ENCODE peak calls at places on chromosomes 13 and 19, in four cellular contexts. One of them, this sample, is unnamed. For H3K27me3 and H3K4me1, the result is how much of the 10 kb centered on the place peaks cover.

GRCh38 chr19:55398200-55398947 is 9.2 kb downstream of the UBE2S start:
- DNase-seq in NT2/D1: no peak
- DNase-seq in endothelial cell of umbilical vein: no peak
- DNase-seq in neural progenitor cell: no peak
- DNase-seq in this sample: no peak

GRCh38 chr13:102392810-102393209 is 9.0 kb downstream of the FGF14 start:
- DNase-seq in NT2/D1: no peak
- DNase-seq in endothelial cell of umbilical vein: no peak
- DNase-seq in neural progenitor cell: no peak
- DNase-seq in this sample: no peak

GRCh38 chr19:14091086-14091884 is 734 bp upstream of the SAMD1 start:
- DNase-seq in NT2/D1: no peak
- DNase-seq in endothelial cell of umbilical vein: peak
- DNase-seq in neural progenitor cell: no peak
- DNase-seq in this sample: peak

GRCh38 chr13:43227721-43228120 is 204.3 kb downstream of the DNAJC15 start:
- DNase-seq in NT2/D1: no peak
- DNase-seq in endothelial cell of umbilical vein: peak
- DNase-seq in neural progenitor cell: no peak
- DNase-seq in this sample: peak

GRCh38 chr13:106468948-106469590 is 66.4 kb downstream of the EFNB2 start:
- DNase-seq in NT2/D1: no peak
- DNase-seq in endothelial cell of umbilical vein: no peak
- DNase-seq in neural progenitor cell: no peak
- DNase-seq in this sample: no peak

GRCh38 chr13:63741029-63741813 is 2325.6 kb upstream of the PCDH20 start:
- DNase-seq in NT2/D1: no peak
- DNase-seq in endothelial cell of umbilical vein: no peak
- DNase-seq in neural progenitor cell: no peak
- DNase-seq in this sample: no peak

GRCh38 chr13:44300895-44301638 is 72.6 kb upstream of the SERP2 start:
- DNase-seq in NT2/D1: no peak
- DNase-seq in endothelial cell of umbilical vein: peak
- DNase-seq in neural progenitor cell: no peak
- DNase-seq in this sample: peak

GRCh38 chr19:40466219-40467006 is at the start of gene SPTBN4:
- DNase-seq in NT2/D1: no peak
- DNase-seq in endothelial cell of umbilical vein: no peak
- DNase-seq in neural progenitor cell: peak
- DNase-seq in this sample: no peak

GRCh38 chr19:13091400-13092161 is 11.1 kb downstream of the LYL1 start:
- DNase-seq in NT2/D1: no peak
- DNase-seq in endothelial cell of umbilical vein: peak
- DNase-seq in neural progenitor cell: peak
- DNase-seq in this sample: no peak

GRCh38 chr13:114148521-114148855 is 16.1 kb upstream of the RASA3 start:
- DNase-seq in NT2/D1: no peak
- DNase-seq in endothelial cell of umbilical vein: no peak
- DNase-seq in neural progenitor cell: no peak
- DNase-seq in this sample: no peak

GRCh38 chr19:54937926-54938325 is 9.4 kb downstream of the NLRP7 start:
- DNase-seq in NT2/D1: no peak
- DNase-seq in endothelial cell of umbilical vein: no peak
- DNase-seq in neural progenitor cell: no peak
- DNase-seq in this sample: no peak

GRCh38 chr19:48571378-48572162 is 19.6 kb downstream of the SULT2B1 start:
- DNase-seq in NT2/D1: no peak
- DNase-seq in endothelial cell of umbilical vein: no peak
- DNase-seq in neural progenitor cell: no peak
- DNase-seq in this sample: no peak

GRCh38 chr19:7868671-7869452 is 5.3 kb downstream of the PRR36 start:
- DNase-seq in NT2/D1: peak
- DNase-seq in endothelial cell of umbilical vein: peak
- DNase-seq in neural progenitor cell: peak
- DNase-seq in this sample: peak

GRCh38 chr19:39845621-39846175 is 481 bp downstream of the FBL start:
- DNase-seq in NT2/D1: no peak
- DNase-seq in endothelial cell of umbilical vein: no peak
- DNase-seq in neural progenitor cell: peak
- DNase-seq in this sample: no peak

GRCh38 chr19:4429266-4430200 is 27.1 kb downstream of the CHAF1A start:
- DNase-seq in NT2/D1: no peak
- DNase-seq in endothelial cell of umbilical vein: no peak
- DNase-seq in neural progenitor cell: no peak
- DNase-seq in this sample: no peak

GRCh38 chr19:55688422-55689218 is 13.6 kb downstream of the EPN1 start:
- DNase-seq in NT2/D1: no peak
- DNase-seq in endothelial cell of umbilical vein: no peak
- DNase-seq in neural progenitor cell: no peak
- DNase-seq in this sample: no peak

GRCh38 chr13:46640843-46641242 is 87.9 kb downstream of the LRCH1 start:
- DNase-seq in NT2/D1: no peak
- DNase-seq in endothelial cell of umbilical vein: peak
- DNase-seq in neural progenitor cell: no peak
- DNase-seq in this sample: peak

GRCh38 chr13:80296638-80297037 is 44.3 kb downstream of the SPRY2 start:
- DNase-seq in NT2/D1: no peak
- DNase-seq in endothelial cell of umbilical vein: no peak
- DNase-seq in neural progenitor cell: no peak
- DNase-seq in this sample: no peak

GRCh38 chr13:109654341-109655205 is 131.8 kb downstream of the IRS2 start:
- DNase-seq in NT2/D1: no peak
- DNase-seq in endothelial cell of umbilical vein: no peak
- DNase-seq in neural progenitor cell: no peak
- DNase-seq in this sample: no peak

GRCh38 chr19:33420821-33421220 is 47.3 kb downstream of the CEBPG start:
- DNase-seq in NT2/D1: no peak
- DNase-seq in endothelial cell of umbilical vein: no peak
- DNase-seq in neural progenitor cell: no peak
- DNase-seq in this sample: no peak

GRCh38 chr13:29573190-29573589 is 22.3 kb downstream of the SLC7A1 start:
- DNase-seq in NT2/D1: no peak
- DNase-seq in endothelial cell of umbilical vein: peak
- DNase-seq in neural progenitor cell: no peak
- DNase-seq in this sample: no peak

GRCh38 chr13:44267966-44268365 is 105.7 kb upstream of the SERP2 start:
- DNase-seq in NT2/D1: no peak
- DNase-seq in endothelial cell of umbilical vein: no peak
- DNase-seq in neural progenitor cell: no peak
- DNase-seq in this sample: peak

GRCh38 chr19:51473009-51473707 is 5.2 kb upstream of the CEACAM18 start:
- DNase-seq in NT2/D1: peak
- DNase-seq in endothelial cell of umbilical vein: peak
- DNase-seq in neural progenitor cell: peak
- DNase-seq in this sample: peak

GRCh38 chr13:107867701-107868661 is 347.4 kb downstream of the LIG4 start:
- DNase-seq in NT2/D1: no peak
- DNase-seq in endothelial cell of umbilical vein: peak
- DNase-seq in neural progenitor cell: peak
- DNase-seq in this sample: peak

GRCh38 chr19:33022472-33023116 is 42.1 kb downstream of the RHPN2 start:
- DNase-seq in NT2/D1: peak
- DNase-seq in endothelial cell of umbilical vein: no peak
- DNase-seq in neural progenitor cell: peak
- DNase-seq in this sample: no peak

GRCh38 chr19:45469132-45469834 is 1.5 kb downstream of the FOSB start:
- DNase-seq in NT2/D1: no peak
- DNase-seq in endothelial cell of umbilical vein: peak
- DNase-seq in neural progenitor cell: peak
- DNase-seq in this sample: peak

GRCh38 chr19:45471116-45471865 is 3.5 kb downstream of the FOSB start:
- DNase-seq in NT2/D1: no peak
- DNase-seq in endothelial cell of umbilical vein: no peak
- DNase-seq in neural progenitor cell: no peak
- DNase-seq in this sample: no peak

GRCh38 chr19:45469835-45470146 is 2.0 kb downstream of the FOSB start:
- DNase-seq in NT2/D1: no peak
- DNase-seq in endothelial cell of umbilical vein: no peak
- DNase-seq in neural progenitor cell: no peak
- DNase-seq in this sample: no peak

GRCh38 chr19:45471866-45472556 is 4.2 kb downstream of the FOSB start:
- DNase-seq in NT2/D1: no peak
- DNase-seq in endothelial cell of umbilical vein: no peak
- DNase-seq in neural progenitor cell: no peak
- DNase-seq in this sample: no peak

DNA sequence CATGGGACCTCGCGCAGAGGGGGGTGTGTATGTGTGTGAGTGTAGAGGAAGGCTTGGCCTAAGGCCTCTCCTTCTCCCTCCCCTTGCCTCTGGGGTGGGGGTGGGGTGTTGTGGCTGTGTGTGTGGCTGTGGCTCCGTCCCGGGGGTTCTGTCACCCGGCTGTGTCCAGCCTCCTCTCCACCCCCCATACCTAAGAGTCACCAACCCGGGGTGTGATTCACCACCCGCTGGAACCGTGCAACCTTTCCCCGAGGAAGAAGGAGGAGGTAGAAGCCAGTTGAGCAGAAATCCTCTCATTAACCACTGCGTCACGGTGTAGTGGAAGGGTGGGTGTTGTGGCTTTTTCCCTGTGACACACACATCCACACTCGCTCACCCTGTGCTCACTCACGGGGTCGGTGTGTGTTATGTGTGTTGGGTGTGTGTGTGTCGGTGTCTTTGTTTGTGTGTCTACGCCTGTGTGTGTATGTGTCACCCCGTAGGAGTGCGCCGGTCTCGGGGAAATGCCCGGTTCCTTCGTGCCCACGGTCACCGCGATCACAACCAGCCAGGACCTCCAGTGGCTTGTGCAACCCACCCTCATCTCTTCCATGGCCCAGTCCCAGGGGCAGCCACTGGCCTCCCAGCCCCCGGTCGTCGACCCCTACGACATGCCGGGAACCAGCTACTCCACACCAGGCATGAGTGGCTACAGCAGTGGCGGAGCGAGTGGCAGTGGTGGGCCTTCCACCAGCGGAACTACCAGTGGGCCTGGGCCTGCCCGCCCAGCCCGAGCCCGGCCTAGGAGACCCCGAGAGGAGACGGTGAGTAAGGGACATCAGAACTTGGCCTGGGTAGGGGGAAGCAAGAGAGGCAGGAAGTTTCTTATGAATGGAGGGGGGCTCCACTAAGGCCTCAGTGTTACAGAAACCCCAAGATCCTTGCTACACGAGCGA is 2.6 kb downstream of the FOSB start:
- DNase-seq in NT2/D1: no peak
- DNase-seq in endothelial cell of umbilical vein: no peak
- DNase-seq in neural progenitor cell: no peak
- DNase-seq in this sample: peak
- H3K27me3 ChIP-seq in NT2/D1: under half
- H3K27me3 ChIP-seq in endothelial cell of umbilical vein: under half
- H3K27me3 ChIP-seq in neural progenitor cell: under half
- H3K27me3 ChIP-seq in this sample: under half

DNA sequence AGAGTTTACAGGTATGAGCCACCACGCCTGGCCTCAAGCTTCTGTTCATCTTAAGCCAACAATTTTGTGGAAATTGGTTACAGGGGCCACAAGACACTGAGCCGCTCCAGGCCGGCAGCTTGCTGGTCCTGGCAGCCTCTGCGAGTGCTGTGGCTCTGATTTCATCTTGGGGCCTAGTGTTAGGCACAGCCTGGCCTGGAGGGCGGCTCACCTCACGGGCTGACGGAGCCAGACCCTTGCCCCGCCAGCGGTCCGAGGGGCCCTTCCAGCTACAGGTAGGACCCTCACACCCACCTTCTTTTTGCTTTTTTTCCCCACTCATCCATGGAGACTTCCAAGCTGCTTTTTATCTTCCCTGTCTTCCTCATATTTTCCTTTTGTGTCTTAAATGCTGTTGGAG is 8.6 kb downstream of the ZNF544 start:
- DNase-seq in NT2/D1: no peak
- DNase-seq in endothelial cell of umbilical vein: no peak
- DNase-seq in neural progenitor cell: no peak
- DNase-seq in this sample: no peak
- H3K4me1 ChIP-seq in NT2/D1: under half
- H3K4me1 ChIP-seq in endothelial cell of umbilical vein: under half
- H3K4me1 ChIP-seq in neural progenitor cell: under half
- H3K4me1 ChIP-seq in this sample: under half

GRCh38 chr13:20686167-20686566 is 17.3 kb upstream of the IL17D start:
- DNase-seq in NT2/D1: no peak
- DNase-seq in endothelial cell of umbilical vein: no peak
- DNase-seq in neural progenitor cell: no peak
- DNase-seq in this sample: peak
- H3K27me3 ChIP-seq in NT2/D1: under half
- H3K27me3 ChIP-seq in endothelial cell of umbilical vein: under half
- H3K27me3 ChIP-seq in neural progenitor cell: under half
- H3K27me3 ChIP-seq in this sample: under half

GRCh38 chr13:40572961-40573360 is 93.5 kb downstream of the FOXO1 start:
- DNase-seq in NT2/D1: no peak
- DNase-seq in endothelial cell of umbilical vein: no peak
- DNase-seq in neural progenitor cell: no peak
- DNase-seq in this sample: no peak
- H3K4me1 ChIP-seq in NT2/D1: under half
- H3K4me1 ChIP-seq in endothelial cell of umbilical vein: under half
- H3K4me1 ChIP-seq in neural progenitor cell: under half
- H3K4me1 ChIP-seq in this sample: under half

DNA sequence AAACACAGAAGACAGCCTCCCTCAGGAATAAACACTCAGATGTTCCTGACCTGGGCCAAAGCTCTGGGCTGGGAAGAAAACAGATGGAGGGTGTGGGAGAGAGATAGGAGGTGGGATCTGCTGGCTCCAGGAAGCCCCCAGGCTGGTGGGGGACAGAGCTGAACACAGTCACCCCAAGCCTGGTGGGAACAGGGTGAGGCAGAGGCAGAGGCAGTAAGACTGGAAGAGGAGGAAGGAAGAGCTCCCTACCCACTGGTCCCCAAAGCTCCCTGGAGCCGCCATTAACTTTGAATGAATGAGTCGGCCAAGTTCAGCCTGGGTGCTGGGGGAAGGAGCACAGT is 822 bp upstream of the KCNN1 start:
- DNase-seq in NT2/D1: no peak
- DNase-seq in endothelial cell of umbilical vein: no peak
- DNase-seq in neural progenitor cell: no peak
- DNase-seq in this sample: no peak
- H3K27me3 ChIP-seq in NT2/D1: under half
- H3K27me3 ChIP-seq in endothelial cell of umbilical vein: under half
- H3K27me3 ChIP-seq in neural progenitor cell: under half
- H3K27me3 ChIP-seq in this sample: under half

GRCh38 chr19:1357695-1358094 is 26.0 kb upstream of the NDUFS7 start:
- DNase-seq in NT2/D1: peak
- DNase-seq in endothelial cell of umbilical vein: no peak
- DNase-seq in neural progenitor cell: peak
- DNase-seq in this sample: no peak
- H3K4me1 ChIP-seq in NT2/D1: under half
- H3K4me1 ChIP-seq in endothelial cell of umbilical vein: under half
- H3K4me1 ChIP-seq in neural progenitor cell: half or more
- H3K4me1 ChIP-seq in this sample: under half

This sample was measured in PC-3.